ENCODE peak calls at places on chromosomes 1 and 21, in seven cellular contexts. P, U, K, L, N, R and C are unnamed samples.

GRCh38 chr1:205344010-205344808 is 12.5 kb downstream of the KLHDC8A start:
- DNase-seq in P (no peak), U (no peak), K (no peak), L (peak; percentile 77), N (peak; percentile 62), R (peak; percentile 81), C (peak; percentile 75)

GRCh38 chr21:37244506-37245083 is 22.5 kb downstream of the VPS26C start:
- DNase-seq in P (no peak), U (no peak), K (no peak), L (no peak), N (no peak), R (no peak), C (no peak)

GRCh38 chr1:163528710-163529348 is 207.1 kb downstream of the NUF2 start:
- DNase-seq in P (no peak), U (peak; percentile 34), K (peak; percentile 30), L (peak; percentile 21), N (no peak), R (no peak), C (no peak)

GRCh38 chr1:193629875-193630274 is 443.5 kb upstream of the B3GALT2 start:
- DNase-seq in P (no peak), U (no peak), K (no peak), L (no peak), N (no peak), R (no peak), C (no peak)

GRCh38 chr1:51517361-51518032 is 1.6 kb downstream of the EPS15 start:
- DNase-seq in P (peak; percentile 9), U (peak; percentile 25), K (no peak), L (no peak), N (no peak), R (no peak), C (no peak)

GRCh38 chr1:185393205-185393604 is 76.2 kb upstream of the IVNS1ABP start:
- DNase-seq in P (no peak), U (no peak), K (no peak), L (no peak), N (no peak), R (no peak), C (no peak)

GRCh38 chr1:206808615-206809014 is 36.3 kb upstream of the IL10 start:
- DNase-seq in P (no peak), U (peak; percentile 71), K (no peak), L (no peak), N (no peak), R (no peak), C (no peak)

GRCh38 chr1:98342556-98342955 is 319.0 kb upstream of the SNX7 start:
- DNase-seq in P (no peak), U (no peak), K (no peak), L (no peak), N (no peak), R (no peak), C (no peak)

GRCh38 chr1:109767596-109768334 is 4.0 kb upstream of the EPS8L3 start:
- DNase-seq in P (no peak), U (no peak), K (peak; percentile 24), L (no peak), N (peak; percentile 29), R (peak; percentile 39), C (peak; percentile 45)

GRCh38 chr21:45261093-45261492 is 26.6 kb downstream of the POFUT2 start:
- DNase-seq in P (no peak), U (no peak), K (no peak), L (peak; percentile 9), N (no peak), R (peak; percentile 22), C (no peak)

GRCh38 chr1:224668991-224669390 is 52.9 kb downstream of the CNIH3 start:
- DNase-seq in P (no peak), U (no peak), K (no peak), L (peak; percentile 70), N (no peak), R (no peak), C (no peak)

GRCh38 chr1:34889705-34890104 is 30.2 kb upstream of the SMIM12 start:
- DNase-seq in P (no peak), U (no peak), K (no peak), L (no peak), N (no peak), R (no peak), C (no peak)

GRCh38 chr1:119040906-119041305 is 52.8 kb upstream of the TBX15 start:
- DNase-seq in P (no peak), U (no peak), K (peak; percentile 81), L (no peak), N (no peak), R (no peak), C (no peak)

GRCh38 chr1:200780545-200781444 is 42.1 kb downstream of the CAMSAP2 start:
- DNase-seq in P (no peak), U (no peak), K (no peak), L (no peak), N (no peak), R (no peak), C (no peak)

GRCh38 chr1:192311281-192311680 is 5.5 kb upstream of the RGS21 start:
- DNase-seq in P (no peak), U (peak; percentile 2), K (no peak), L (no peak), N (no peak), R (no peak), C (no peak)

GRCh38 chr1:93591291-93591832 is 90.3 kb downstream of the BCAR3 start:
- DNase-seq in P (no peak), U (no peak), K (no peak), L (no peak), N (no peak), R (no peak), C (no peak)

GRCh38 chr1:93592636-93592949 is 89.0 kb downstream of the BCAR3 start:
- DNase-seq in P (no peak), U (no peak), K (no peak), L (no peak), N (no peak), R (peak; percentile 78), C (no peak)

GRCh38 chr1:93594603-93594880 is 87.1 kb downstream of the BCAR3 start:
- DNase-seq in P (no peak), U (no peak), K (no peak), L (no peak), N (no peak), R (no peak), C (no peak)

GRCh38 chr1:93593868-93594602 is 87.6 kb downstream of the BCAR3 start:
- DNase-seq in P (no peak), U (no peak), K (no peak), L (no peak), N (no peak), R (no peak), C (no peak)

GRCh38 chr1:93591833-93592635 is 89.6 kb downstream of the BCAR3 start:
- DNase-seq in P (no peak), U (peak; percentile 93), K (no peak), L (peak; percentile 85), N (peak; percentile 76), R (peak; percentile 96), C (peak; percentile 74)
- H3K4me1 ChIP-seq in P (peaks cover 85% of the 10 kb centered on the region), U (peaks cover 30% of the 10 kb centered on the region), K (no peaks in the 10 kb centered on the region), L (peaks cover 30% of the 10 kb centered on the region), N (peaks cover 18% of the 10 kb centered on the region), R (peaks cover 41% of the 10 kb centered on the region), C (peaks cover 28% of the 10 kb centered on the region)

DNA sequence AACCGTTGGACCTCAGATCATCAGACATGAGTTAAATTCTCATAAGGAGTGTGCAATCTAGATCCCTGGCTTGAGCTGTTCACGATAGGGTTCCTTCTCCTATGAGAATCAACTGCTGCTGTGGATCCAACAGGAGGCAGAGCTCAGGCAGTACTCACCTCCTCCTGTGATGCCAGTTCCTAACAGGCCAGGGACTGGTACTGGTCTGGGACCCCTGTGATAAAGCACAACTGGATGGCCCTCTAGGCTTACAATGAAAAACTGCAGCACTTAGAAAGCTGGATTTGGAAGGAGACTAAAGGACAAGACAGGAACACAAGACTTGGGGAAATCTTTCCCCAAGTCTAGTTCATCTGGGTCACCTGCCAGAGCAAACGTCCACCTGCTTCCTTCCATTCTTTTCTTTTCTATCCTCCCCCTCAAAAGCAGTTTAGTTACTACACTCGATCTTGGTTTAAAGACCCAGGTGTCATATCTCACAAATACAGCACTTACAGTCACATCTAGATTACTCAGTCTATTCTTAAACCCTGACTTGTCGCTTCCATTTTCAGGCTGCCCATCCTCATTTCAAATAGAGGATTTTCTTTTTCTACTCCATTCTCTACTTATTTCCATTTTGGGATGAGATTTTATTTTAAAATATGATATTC is 59.8 kb downstream of the PTPN14 start:
- DNase-seq in P (no peak), U (no peak), K (no peak), L (no peak), N (no peak), R (no peak), C (no peak)
- TF ChIP-seq CTCF in P (no peak), U (no peak), K (no peak), L (no peak), N (no peak), R (no peak), C (no peak)

DNA sequence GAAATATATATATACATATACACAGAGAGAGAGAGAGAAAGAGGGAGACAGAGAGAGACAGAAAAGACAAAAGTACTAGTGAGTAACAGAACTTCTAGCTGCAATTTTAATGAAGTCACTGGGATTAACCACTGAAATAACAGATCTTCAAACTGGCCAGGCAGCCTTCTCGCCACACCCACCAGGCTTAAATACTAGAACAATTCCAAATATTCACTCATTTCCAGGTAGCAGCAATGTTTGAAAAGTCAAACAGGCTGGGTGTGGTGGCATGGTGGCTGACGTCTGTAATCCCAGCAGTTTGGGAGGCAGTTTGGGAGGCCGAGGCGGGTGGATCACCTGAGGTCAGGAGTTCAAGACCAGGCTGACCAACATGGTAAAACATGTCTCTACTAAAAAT is 5.2 kb downstream of the PRDX1 start:
- DNase-seq in P (no peak), U (no peak), K (no peak), L (no peak), N (no peak), R (no peak), C (no peak)
- H3K27ac ChIP-seq in P (no peak overlapping the region), U (peak overlapping the region; percentile 26), K (no peak overlapping the region), L (no peak overlapping the region), N (no peak overlapping the region), R (no peak overlapping the region), C (no peak overlapping the region)

GRCh38 chr1:115184260-115184950 is 95.1 kb upstream of the TSPAN2 start:
- DNase-seq in P (no peak), U (no peak), K (no peak), L (no peak), N (no peak), R (no peak), C (no peak)

GRCh38 chr1:115183158-115183557 is 93.9 kb upstream of the TSPAN2 start:
- DNase-seq in P (no peak), U (no peak), K (no peak), L (no peak), N (no peak), R (no peak), C (no peak)

GRCh38 chr1:115185351-115185750 is 96.0 kb upstream of the TSPAN2 start:
- DNase-seq in P (no peak), U (no peak), K (no peak), L (no peak), N (no peak), R (no peak), C (no peak)

GRCh38 chr1:115184951-115185331 is 95.6 kb upstream of the TSPAN2 start:
- DNase-seq in P (no peak), U (no peak), K (peak; percentile 22), L (no peak), N (no peak), R (no peak), C (no peak)

DNA sequence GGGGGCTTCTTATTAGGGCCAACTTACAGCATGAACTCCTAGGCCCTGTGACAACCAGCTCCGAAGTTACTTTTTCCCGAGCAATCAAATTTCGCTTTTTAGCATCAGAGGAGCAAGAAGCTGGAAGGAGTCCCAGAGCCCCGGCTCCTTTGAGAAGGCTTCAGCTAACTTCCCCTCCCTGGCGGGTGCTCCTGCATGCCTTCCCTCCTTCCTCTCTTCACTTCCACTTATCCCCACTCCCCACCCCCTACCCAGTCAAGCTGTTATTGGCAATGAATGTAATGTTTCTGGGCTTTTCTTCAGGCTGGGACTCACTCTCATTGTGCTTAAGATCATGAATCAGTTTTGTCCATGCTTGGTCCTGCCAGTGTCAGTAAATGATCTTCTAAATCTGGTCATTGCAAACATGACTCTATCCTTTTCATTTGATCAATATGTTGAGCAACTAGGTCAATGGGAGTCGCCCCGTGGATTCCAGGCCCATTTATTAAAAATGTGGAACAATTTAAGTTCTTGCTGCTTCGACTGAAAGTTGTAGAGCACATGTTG is 94.5 kb upstream of the TSPAN2 start:
- DNase-seq in P (no peak), U (no peak), K (peak; percentile 59), L (no peak), N (no peak), R (no peak), C (no peak)
- H3K4me1 ChIP-seq in P (peaks cover 42% of the 10 kb centered on the region), U (no peaks in the 10 kb centered on the region), K (no peaks in the 10 kb centered on the region), L (peaks cover 33% of the 10 kb centered on the region), N (no peaks in the 10 kb centered on the region), R (peaks cover 1% of the 10 kb centered on the region), C (no peaks in the 10 kb centered on the region)